ENCODE peak calls at places on chromosomes 2 and 18, in four cellular contexts. V is IMR-90, D is mesenchymal stem cell, C is neuronal stem cell. F is an unnamed sample.

GRCh38 chr18:2918761-2919550 is 72.2 kb downstream of the EMILIN2 start:
- DNase-seq in V (no peak), D (no peak), C (no peak), F (no peak)

GRCh38 chr2:168348076-168348475 is 100.7 kb upstream of the STK39 start:
- DNase-seq in V (peak), D (peak), C (peak), F (peak)

GRCh38 chr2:228681426-228681825 is 499.9 kb upstream of the SPHKAP start:
- DNase-seq in V (peak), D (peak), C (no peak), F (peak)

GRCh38 chr18:13392899-13393298 is 174.3 kb downstream of the LDLRAD4 start:
- DNase-seq in V (no peak), D (no peak), C (no peak), F (no peak)

GRCh38 chr18:10020176-10020575 is 106.4 kb downstream of the VAPA start:
- DNase-seq in V (no peak), D (peak), C (no peak), F (no peak)

GRCh38 chr2:98805412-98806265 is 74.7 kb upstream of the MGAT4A start:
- DNase-seq in V (peak), D (peak), C (no peak), F (peak)

GRCh38 chr2:3605013-3605961 is 10.4 kb downstream of the COLEC11 start:
- DNase-seq in V (no peak), D (no peak), C (no peak), F (no peak)

GRCh38 chr2:109173311-109174171 is 44.5 kb downstream of the SH3RF3 start:
- DNase-seq in V (peak), D (peak), C (peak), F (peak)

GRCh38 chr2:159713691-159714585 is 1.6 kb downstream of the MARCHF7 start:
- DNase-seq in V (peak), D (peak), C (no peak), F (peak)

GRCh38 chr2:10559101-10559500 is 111.0 kb upstream of the ODC1 start:
- DNase-seq in V (no peak), D (no peak), C (no peak), F (no peak)

GRCh38 chr2:232435375-232435648 is 20.6 kb upstream of the ALPI start:
- DNase-seq in V (no peak), D (no peak), C (no peak), F (no peak)

GRCh38 chr2:9941196-9941995 is 10.1 kb upstream of the GRHL1 start:
- DNase-seq in V (peak), D (peak), C (no peak), F (peak)

GRCh38 chr2:200658278-200658864 is 72.6 kb downstream of the AOX1 start:
- DNase-seq in V (peak), D (no peak), C (no peak), F (peak)

GRCh38 chr2:146874260-146874658 is 970.6 kb upstream of the ACVR2A start:
- DNase-seq in V (no peak), D (peak), C (no peak), F (peak)

GRCh38 chr2:121089005-121089510 is 195.9 kb downstream of the TFCP2L1 start:
- DNase-seq in V (no peak), D (no peak), C (no peak), F (no peak)

GRCh38 chr2:424306-425172 is 136.6 kb upstream of the ALKAL2 start:
- DNase-seq in V (no peak), D (no peak), C (no peak), F (peak)

GRCh38 chr2:235204923-235205322 is 253.1 kb downstream of the SH3BP4 start:
- DNase-seq in V (no peak), D (no peak), C (no peak), F (no peak)

GRCh38 chr18:7872569-7872968 is 305.5 kb downstream of the PTPRM start:
- DNase-seq in V (peak), D (peak), C (no peak), F (peak)

GRCh38 chr18:5661179-5661578 is 117.4 kb upstream of the EPB41L3 start:
- DNase-seq in V (no peak), D (no peak), C (no peak), F (peak)
- H2BK15ac ChIP-seq in V (no peak), D (no peak), C (no peak), F (no peak)

GRCh38 chr2:163351966-163352365 is 383.8 kb downstream of the FIGN start:
- DNase-seq in V (no peak), D (no peak), C (no peak), F (no peak)
- H3K4me3 ChIP-seq in V (no peak), D (no peak), C (no peak), F (no peak)

GRCh38 chr2:237158194-237158593 is 72.5 kb downstream of the COPS8 start:
- DNase-seq in V (no peak), D (no peak), C (no peak), F (no peak)
- H2BK120ac ChIP-seq in V (peak), D (no peak), C (no peak), F (no peak)

DNA sequence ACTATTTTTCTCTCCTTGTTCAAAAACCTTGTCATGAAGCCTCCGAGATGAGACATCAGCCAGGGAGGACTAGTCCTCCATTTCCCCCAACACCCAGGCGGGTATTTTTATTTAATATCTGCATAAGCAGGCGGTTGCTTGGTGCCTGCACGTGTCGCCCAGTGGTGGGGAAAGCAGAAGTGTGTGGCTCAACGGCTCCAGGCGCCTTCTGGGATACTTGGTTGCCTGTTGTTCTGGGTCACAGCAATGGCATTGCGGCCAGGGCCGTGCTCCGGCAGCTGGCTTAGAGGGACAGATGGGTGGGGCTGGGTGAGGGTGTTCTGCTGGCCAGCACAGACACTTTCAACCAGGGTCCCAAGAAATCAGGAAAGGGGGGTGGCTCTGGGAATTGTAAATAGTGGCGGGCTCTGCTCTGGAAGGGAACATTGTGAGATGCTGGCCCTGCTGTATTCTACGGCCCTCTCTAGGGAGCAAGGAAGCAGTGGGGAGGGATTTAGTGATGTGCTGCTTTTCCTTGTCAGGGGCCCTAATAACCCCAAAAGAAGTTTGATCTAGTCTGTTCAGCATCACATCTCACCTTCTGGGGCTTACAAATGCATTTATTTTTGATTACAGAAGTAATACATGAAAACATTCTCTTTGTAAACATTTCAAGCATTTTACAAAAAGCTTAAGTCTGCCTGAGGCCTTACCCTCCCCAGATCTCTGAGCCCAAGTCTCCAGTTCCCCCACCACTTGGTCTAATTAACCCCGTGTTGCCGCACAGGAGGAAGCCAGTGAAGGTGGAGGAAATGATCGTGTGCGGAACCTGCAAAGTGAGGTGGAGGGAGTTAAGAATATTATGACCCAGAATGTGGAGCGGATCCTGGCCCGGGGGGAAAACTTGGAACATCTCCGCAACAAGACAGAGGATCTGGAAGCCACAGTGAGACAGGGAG is 1.1 kb downstream of the VAMP8 start:
- DNase-seq in V (no peak), D (peak), C (no peak), F (peak)
- H2BK15ac ChIP-seq in V (peak), D (no peak), C (no peak), F (no peak)

GRCh38 chr2:130828461-130828860 is 8.3 kb upstream of the ARHGEF4 start:
- DNase-seq in V (no peak), D (no peak), C (no peak), F (no peak)

GRCh38 chr2:130826419-130826818 is 10.3 kb upstream of the ARHGEF4 start:
- DNase-seq in V (no peak), D (no peak), C (no peak), F (no peak)

GRCh38 chr2:130827502-130828251 is 9.0 kb upstream of the ARHGEF4 start:
- DNase-seq in V (peak), D (peak), C (peak), F (peak)

GRCh38 chr2:130825972-130826253 is 10.8 kb upstream of the ARHGEF4 start:
- DNase-seq in V (no peak), D (no peak), C (no peak), F (no peak)

GRCh38 chr2:130826821-130827501 is 9.8 kb upstream of the ARHGEF4 start:
- DNase-seq in V (no peak), D (no peak), C (no peak), F (no peak)
- H3K4me3 ChIP-seq in V (no peak), D (no peak), C (no peak), F (no peak)

DNA sequence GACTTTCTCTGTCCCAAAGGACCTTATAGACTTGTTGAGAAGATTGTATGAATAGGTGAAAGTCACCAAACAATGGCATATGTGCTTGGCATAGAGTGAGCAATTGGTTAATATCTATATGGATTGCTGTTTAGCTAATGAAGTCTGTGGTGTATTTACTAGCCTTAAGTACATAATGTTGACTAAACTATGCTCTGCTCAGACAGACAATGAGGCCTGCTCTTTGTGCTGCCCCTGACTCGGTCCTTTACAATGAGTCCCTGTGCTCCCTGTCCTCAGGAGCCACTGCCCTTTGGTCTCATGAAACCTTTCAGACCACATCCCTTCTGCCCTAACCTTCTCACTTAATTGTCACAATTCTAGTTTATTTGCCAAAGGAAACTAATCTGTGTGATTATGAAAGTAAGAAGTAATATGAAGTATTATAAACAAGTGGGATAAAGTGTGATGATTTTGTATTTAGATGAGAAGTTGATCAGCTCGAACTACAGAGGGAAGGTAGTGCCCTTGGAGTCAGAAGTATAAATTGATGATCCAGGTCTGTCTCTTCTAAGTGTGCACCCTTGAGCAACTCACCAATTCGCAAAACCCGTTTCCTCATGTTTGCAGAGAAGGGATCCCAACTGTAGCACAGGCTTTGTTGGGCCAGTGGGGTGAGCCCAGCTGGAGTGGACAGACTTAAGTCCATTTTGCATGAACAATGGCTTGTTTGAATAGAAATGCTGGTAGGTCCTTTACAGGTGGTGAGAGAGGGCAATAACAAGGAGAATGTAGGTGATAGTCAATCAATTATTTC is 21.0 kb upstream of the HNMT start:
- DNase-seq in V (no peak), D (no peak), C (no peak), F (no peak)
- H2BK120ac ChIP-seq in V (no peak), D (no peak), C (no peak), F (no peak)

GRCh38 chr2:25257931-25258771 is 83.6 kb downstream of the DNMT3A start:
- DNase-seq in V (no peak), D (no peak), C (no peak), F (peak)
- H2BK15ac ChIP-seq in V (no peak), D (no peak), C (no peak), F (no peak)

GRCh38 chr2:128314348-128315121 is 4.1 kb downstream of the HS6ST1 start:
- DNase-seq in V (no peak), D (no peak), C (no peak), F (no peak)
- H3K4me3 ChIP-seq in V (peak), D (no peak), C (no peak), F (no peak)